ENCODE peak calls at places on chromosomes 5 and 9, in four cellular contexts. One of them, this sample, is unnamed.

GRCh38 chr5:126253406-126253805 is 169.8 kb upstream of the GRAMD2B start:
- DNase-seq in PC-3: no peak
- DNase-seq in H1: no peak
- DNase-seq in GM12878: no peak
- DNase-seq in this sample: no peak

GRCh38 chr9:2634158-2634557 is 12.6 kb downstream of the VLDLR start:
- DNase-seq in H1: no peak
- DNase-seq in PC-3: no peak
- DNase-seq in GM12878: no peak
- DNase-seq in this sample: no peak

GRCh38 chr9:85212887-85213286 is 528.9 kb downstream of the AGTPBP1 start:
- DNase-seq in PC-3: no peak
- DNase-seq in GM12878: no peak
- DNase-seq in H1: no peak
- DNase-seq in this sample: no peak

GRCh38 chr9:107008447-107008846 is 145.5 kb downstream of the ZNF462 start:
- DNase-seq in H1: no peak
- DNase-seq in GM12878: no peak
- DNase-seq in PC-3: no peak
- DNase-seq in this sample: no peak

GRCh38 chr5:160155017-160155725 is 35.9 kb upstream of the PWWP2A start:
- DNase-seq in GM12878: no peak
- DNase-seq in PC-3: peak; percentile 59
- DNase-seq in H1: no peak
- DNase-seq in this sample: no peak

GRCh38 chr5:5403736-5404135 is 18.7 kb upstream of the ICE1 start:
- DNase-seq in H1: no peak
- DNase-seq in PC-3: no peak
- DNase-seq in GM12878: no peak
- DNase-seq in this sample: no peak

GRCh38 chr5:112475747-112476435 is 56.8 kb upstream of the EPB41L4A start:
- DNase-seq in H1: no peak
- DNase-seq in PC-3: peak; percentile 48
- DNase-seq in GM12878: no peak
- DNase-seq in this sample: no peak

GRCh38 chr5:176371621-176372539 is 6.6 kb downstream of the ARL10 start:
- DNase-seq in GM12878: no peak
- DNase-seq in H1: no peak
- DNase-seq in PC-3: no peak
- DNase-seq in this sample: no peak

GRCh38 chr5:132915681-132916080 is 42.2 kb downstream of the LEAP2 start:
- DNase-seq in H1: no peak
- DNase-seq in PC-3: peak; percentile 20
- DNase-seq in GM12878: no peak
- DNase-seq in this sample: no peak

GRCh38 chr5:5165541-5166002 is 25.4 kb downstream of the ADAMTS16 start:
- DNase-seq in PC-3: peak; percentile 67
- DNase-seq in GM12878: no peak
- DNase-seq in H1: no peak
- DNase-seq in this sample: no peak

GRCh38 chr5:16418471-16418922 is 47.1 kb downstream of the ZNF622 start:
- DNase-seq in PC-3: no peak
- DNase-seq in GM12878: no peak
- DNase-seq in H1: no peak
- DNase-seq in this sample: no peak

GRCh38 chr9:971901-972511 is 4.4 kb upstream of the DMRT3 start:
- DNase-seq in GM12878: no peak
- DNase-seq in PC-3: no peak
- DNase-seq in H1: no peak
- DNase-seq in this sample: no peak

GRCh38 chr5:149438281-149438680 is 59.2 kb upstream of the IL17B start:
- DNase-seq in GM12878: no peak
- DNase-seq in H1: no peak
- DNase-seq in PC-3: no peak
- DNase-seq in this sample: no peak

GRCh38 chr5:2178528-2178927 is 295.8 kb upstream of the IRX4 start:
- DNase-seq in GM12878: no peak
- DNase-seq in H1: no peak
- DNase-seq in PC-3: no peak
- DNase-seq in this sample: no peak
- H3K9ac ChIP-seq in GM12878: no peak overlapping the region
- H3K9ac ChIP-seq in H1: no peak overlapping the region
- H3K9ac ChIP-seq in PC-3: no peak overlapping the region
- H3K9ac ChIP-seq in this sample: no peak overlapping the region

DNA sequence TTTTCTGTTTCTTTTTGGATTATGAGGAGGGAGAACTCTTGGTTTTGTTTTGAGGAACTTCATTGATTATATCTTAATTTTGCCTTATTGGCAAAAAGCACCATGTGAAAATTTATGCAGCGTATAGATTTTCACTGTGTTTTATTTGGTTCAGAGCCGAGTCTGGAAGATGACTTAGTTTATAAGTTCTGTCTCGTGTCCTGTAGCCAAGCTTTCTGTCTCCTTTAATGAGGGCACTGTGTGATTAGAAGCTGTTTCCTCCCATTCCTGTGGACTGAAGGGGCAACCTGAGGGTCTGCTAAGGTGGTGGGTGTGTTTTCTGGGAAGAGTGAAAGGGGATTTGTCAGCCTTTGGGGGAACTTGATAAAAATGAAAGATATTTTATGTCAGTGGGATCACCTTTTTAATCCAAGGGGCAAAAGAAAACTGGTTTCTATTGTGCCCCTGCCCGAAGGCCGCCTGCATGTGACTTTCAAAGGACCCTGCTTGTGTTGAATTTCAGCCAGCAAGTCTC is 262.1 kb downstream of the FANCC start:
- DNase-seq in GM12878: no peak
- DNase-seq in PC-3: no peak
- DNase-seq in H1: no peak
- DNase-seq in this sample: no peak
- H3K4me3 ChIP-seq in GM12878: no peak overlapping the region
- H3K4me3 ChIP-seq in PC-3: no peak overlapping the region
- H3K4me3 ChIP-seq in H1: no peak overlapping the region
- H3K4me3 ChIP-seq in this sample: peak overlapping the region; percentile 44

GRCh38 chr9:129406278-129407225 is 214.3 kb downstream of the C9orf50 start:
- DNase-seq in H1: no peak
- DNase-seq in GM12878: no peak
- DNase-seq in PC-3: peak; percentile 73
- DNase-seq in this sample: no peak
- H3K9ac ChIP-seq in H1: no peak overlapping the region
- H3K9ac ChIP-seq in GM12878: no peak overlapping the region
- H3K9ac ChIP-seq in PC-3: no peak overlapping the region
- H3K9ac ChIP-seq in this sample: no peak overlapping the region

GRCh38 chr5:108686676-108687075 is 61.0 kb upstream of the FER start:
- DNase-seq in GM12878: no peak
- DNase-seq in PC-3: no peak
- DNase-seq in H1: no peak
- DNase-seq in this sample: no peak

GRCh38 chr5:108681079-108681921 is 66.4 kb upstream of the FER start:
- DNase-seq in PC-3: peak; percentile 70
- DNase-seq in GM12878: peak; percentile 67
- DNase-seq in H1: no peak
- DNase-seq in this sample: peak; percentile 35
- H3K4me3 ChIP-seq in PC-3: no peak overlapping the region
- H3K4me3 ChIP-seq in GM12878: peak overlapping the region; percentile 37
- H3K4me3 ChIP-seq in H1: no peak overlapping the region
- H3K4me3 ChIP-seq in this sample: no peak overlapping the region

GRCh38 chr5:59152701-59153245 is 569.9 kb downstream of the RAB3C start:
- DNase-seq in GM12878: no peak
- DNase-seq in PC-3: no peak
- DNase-seq in H1: no peak
- DNase-seq in this sample: no peak
- H3K9ac ChIP-seq in GM12878: no peak overlapping the region
- H3K9ac ChIP-seq in PC-3: no peak overlapping the region
- H3K9ac ChIP-seq in H1: no peak overlapping the region
- H3K9ac ChIP-seq in this sample: no peak overlapping the region

This sample was measured in SK-N-MC.